ENCODE peak calls at places on chromosomes 5 and 9, in seven cellular contexts. Y is fibroblast of the aortic adventitia, Q is fibroblast of lung, A is bronchial epithelial cell, T is ovary, P is brain microvascular endothelial cell, J is testis. C is an unnamed sample.

GRCh38 chr9:129932303-129933151 is 97.3 kb downstream of the USP20 start:
- DNase-seq in Y (peak; percentile 59), Q (peak; percentile 68), A (no peak), T (no peak), P (no peak), J (no peak), C (no peak)

GRCh38 chr9:911003-911402 is 65.5 kb upstream of the DMRT3 start:
- DNase-seq in Y (no peak), Q (no peak), A (no peak), T (no peak), P (no peak), J (no peak), C (no peak)

GRCh38 chr9:13934411-13934810 is 379.5 kb downstream of the NFIB start:
- DNase-seq in Y (no peak), Q (no peak), A (no peak), T (no peak), P (no peak), J (no peak), C (no peak)

GRCh38 chr5:125868035-125868434 is 555.2 kb upstream of the GRAMD2B start:
- DNase-seq in Y (peak; percentile 31), Q (peak; percentile 26), A (peak; percentile 84), T (no peak), P (no peak), J (no peak), C (peak; percentile 60)

GRCh38 chr5:17154211-17154996 is 63.0 kb upstream of the BASP1 start:
- DNase-seq in Y (peak; percentile 77), Q (peak; percentile 92), A (peak; percentile 97), T (no peak), P (peak; percentile 69), J (no peak), C (peak; percentile 96)

GRCh38 chr5:53601570-53601969 is 41.1 kb downstream of the NDUFS4 start:
- DNase-seq in Y (peak; percentile 42), Q (peak; percentile 68), A (peak; percentile 97), T (no peak), P (peak; percentile 77), J (no peak), C (peak; percentile 90)

GRCh38 chr5:73438897-73439470 is 9.6 kb downstream of the FOXD1 start:
- DNase-seq in Y (no peak), Q (no peak), A (no peak), T (no peak), P (no peak), J (no peak), C (no peak)

GRCh38 chr5:95823738-95824609 is 1.4 kb upstream of the GLRX start:
- DNase-seq in Y (peak; percentile 92), Q (peak; percentile 96), A (peak; percentile 74), T (peak; percentile 70), P (peak; percentile 91), J (peak; percentile 51), C (no peak)

GRCh38 chr5:147481857-147482256 is 28.0 kb downstream of the DPYSL3 start:
- DNase-seq in Y (peak; percentile 88), Q (peak; percentile 87), A (peak; percentile 65), T (no peak), P (peak; percentile 24), J (no peak), C (peak; percentile 85)

GRCh38 chr5:150303660-150304411 is 1.1 kb upstream of the ARSI start:
- DNase-seq in Y (peak; percentile 55), Q (no peak), A (no peak), T (peak; percentile 29), P (no peak), J (no peak), C (no peak)

GRCh38 chr5:16733597-16733996 is 116.8 kb upstream of the RETREG1 start:
- DNase-seq in Y (no peak), Q (no peak), A (no peak), T (no peak), P (no peak), J (no peak), C (no peak)

GRCh38 chr5:103472820-103473219 is 89.8 kb downstream of the NUDT12 start:
- DNase-seq in Y (peak; percentile 75), Q (peak; percentile 76), A (peak; percentile 70), T (no peak), P (peak; percentile 64), J (no peak), C (peak; percentile 19)

GRCh38 chr9:75378036-75378435 is 289.7 kb downstream of the OSTF1 start:
- DNase-seq in Y (no peak), Q (peak; percentile 42), A (no peak), T (peak; percentile 44), P (peak; percentile 88), J (peak; percentile 57), C (no peak)

GRCh38 chr9:126609711-126610388 is 3.9 kb upstream of the LMX1B start:
- DNase-seq in Y (no peak), Q (no peak), A (no peak), T (no peak), P (no peak), J (no peak), C (no peak)

GRCh38 chr9:89967527-89967926 is 362.7 kb downstream of the GADD45G start:
- DNase-seq in Y (no peak), Q (no peak), A (no peak), T (no peak), P (no peak), J (no peak), C (no peak)

GRCh38 chr9:3475300-3476020 is 50.3 kb downstream of the RFX3 start:
- DNase-seq in Y (no peak), Q (no peak), A (no peak), T (no peak), P (no peak), J (no peak), C (no peak)

GRCh38 chr9:119793272-119793671 is 424.0 kb upstream of the BRINP1 start:
- DNase-seq in Y (no peak), Q (no peak), A (no peak), T (peak; percentile 39), P (no peak), J (peak; percentile 51), C (no peak)

GRCh38 chr9:32251539-32251938 is 132.9 kb upstream of the ACO1 start:
- DNase-seq in Y (peak; percentile 49), Q (peak; percentile 16), A (peak; percentile 50), T (no peak), P (peak; percentile 49), J (peak; percentile 79), C (peak; percentile 8)

GRCh38 chr5:52856564-52856963 is 68.8 kb downstream of the ITGA1 start:
- DNase-seq in Y (no peak), Q (peak; percentile 56), A (peak; percentile 51), T (no peak), P (no peak), J (no peak), C (peak; percentile 30)

GRCh38 chr5:177225798-177226197 is 77.7 kb downstream of the RAB24 start:
- DNase-seq in Y (no peak), Q (no peak), A (no peak), T (no peak), P (no peak), J (no peak), C (no peak)

GRCh38 chr9:132943677-132944293 is 631 bp downstream of the TSC1 start:
- DNase-seq in Y (peak; percentile 5), Q (no peak), A (no peak), T (no peak), P (no peak), J (no peak), C (no peak)

GRCh38 chr9:113949206-113950078 is 73.3 kb downstream of the ZNF618 start:
- DNase-seq in Y (no peak), Q (no peak), A (no peak), T (no peak), P (no peak), J (no peak), C (no peak)

GRCh38 chr5:176611435-176611834 is 1.5 kb upstream of the GPRIN1 start:
- DNase-seq in Y (peak; percentile 91), Q (peak; percentile 83), A (peak; percentile 70), T (peak; percentile 87), P (peak; percentile 81), J (peak; percentile 88), C (no peak)

DNA sequence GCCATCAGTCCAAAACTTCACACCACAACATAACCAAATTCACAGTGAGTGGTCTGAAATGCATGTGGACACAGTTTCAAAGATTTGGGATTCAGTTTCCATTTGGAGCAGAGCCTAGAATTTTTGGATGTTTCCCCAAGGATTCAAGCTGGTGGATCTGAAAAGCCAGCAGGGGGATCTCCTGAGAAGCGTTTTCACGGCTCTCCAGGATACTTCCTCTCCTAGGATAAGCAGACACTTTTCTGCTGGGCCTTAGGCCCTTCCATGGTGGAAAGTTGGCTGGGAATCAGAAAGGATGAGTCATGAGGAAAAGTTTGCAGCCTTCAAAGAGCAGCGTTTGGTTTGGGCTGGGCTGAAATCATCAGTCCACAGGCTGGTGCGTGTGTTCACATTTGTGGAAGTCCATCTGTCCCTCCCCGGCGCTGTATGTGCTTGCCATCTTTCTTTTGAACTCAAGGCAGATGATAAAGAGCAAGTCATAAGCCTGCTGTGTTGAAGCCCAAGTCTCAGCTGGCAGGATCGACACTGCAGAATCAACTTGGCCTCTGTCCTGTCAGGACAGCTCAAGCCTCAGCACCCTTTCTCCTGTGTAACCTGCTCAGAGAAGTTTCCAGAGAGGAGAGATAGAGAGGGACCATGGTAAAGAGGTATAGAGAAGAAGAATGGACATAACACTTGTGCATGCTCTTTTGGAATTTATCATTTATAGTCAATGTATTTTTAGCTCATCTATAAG is 152.6 kb upstream of the MSX2 start:
- DNase-seq in Y (peak; percentile 96), Q (peak; percentile 96), A (peak; percentile 94), T (peak; percentile 38), P (peak; percentile 88), J (peak; percentile 57), C (peak; percentile 96)
- TF ChIP-seq CTCF in Y (peak; percentile 54), Q (peak; percentile 68), A (no peak), T (no peak), P (peak; percentile 52), J (no peak), C (peak; percentile 67)

GRCh38 chr5:23742701-23743100 is 235.3 kb downstream of the PRDM9 start:
- DNase-seq in Y (no peak), Q (no peak), A (peak; percentile 2), T (no peak), P (no peak), J (no peak), C (no peak)
- TF ChIP-seq CTCF in Y (no peak), Q (no peak), A (peak; percentile 19), T (no peak), P (no peak), J (no peak), C (no peak)

GRCh38 chr5:141373673-141374317 is at the start of gene PCDHGA6:
- DNase-seq in Y (peak; percentile 53), Q (peak; percentile 25), A (peak; percentile 29), T (no peak), P (no peak), J (no peak), C (no peak)
- TF ChIP-seq CTCF in Y (peak; percentile 57), Q (peak; percentile 61), A (peak; percentile 36), T (peak; percentile 28), P (peak; percentile 58), J (peak; percentile 19), C (peak; percentile 53)

GRCh38 chr5:32076699-32077695 is 97.1 kb downstream of the GOLPH3 start:
- DNase-seq in Y (peak; percentile 72), Q (peak; percentile 87), A (peak; percentile 62), T (no peak), P (peak; percentile 47), J (peak; percentile 75), C (no peak)

GRCh38 chr5:32071351-32071944 is 102.7 kb downstream of the GOLPH3 start:
- DNase-seq in Y (no peak), Q (peak; percentile 49), A (peak; percentile 61), T (no peak), P (no peak), J (peak; percentile 33), C (no peak)

GRCh38 chr5:32072054-32072453 is 102.1 kb downstream of the GOLPH3 start:
- DNase-seq in Y (no peak), Q (no peak), A (no peak), T (peak; percentile 63), P (no peak), J (no peak), C (no peak)

GRCh38 chr5:32069396-32069795 is 104.7 kb downstream of the GOLPH3 start:
- DNase-seq in Y (no peak), Q (no peak), A (no peak), T (no peak), P (no peak), J (no peak), C (no peak)

GRCh38 chr5:32074401-32074800 is 99.7 kb downstream of the GOLPH3 start:
- DNase-seq in Y (no peak), Q (no peak), A (no peak), T (no peak), P (no peak), J (no peak), C (no peak)
- TF ChIP-seq CTCF in Y (no peak), Q (no peak), A (no peak), T (no peak), P (no peak), J (no peak), C (no peak)